ENCODE peak calls at places on chromosomes 13 and 19, in nine cellular contexts. B is DND-41, L is A549, Y is heart left ventricle, O is body of pancreas, V is mammary epithelial cell, E is tibial artery, N is Peyer's patch, D is BE2C. H is an unnamed sample. For H3K9me3, the result is how much of the 10 kb centered on the place peaks cover.

GRCh38 chr19:8585894-8586750 is 8.9 kb upstream of the MYO1F start:
- DNase-seq in B (peak), L (peak), Y (no peak), O (peak), V (no peak), E (no peak), N (peak), D (peak), H (peak)

GRCh38 chr19:18847516-18848463 is 16.0 kb downstream of the UPF1 start:
- DNase-seq in B (no peak), L (no peak), Y (no peak), O (no peak), V (no peak), E (peak), N (no peak), D (no peak), H (no peak)

GRCh38 chr13:23069571-23069970 is 111.2 kb upstream of the SGCG start:
- DNase-seq in B (no peak), L (no peak), Y (no peak), O (no peak), V (no peak), E (no peak), N (no peak), D (no peak), H (no peak)

GRCh38 chr19:13841339-13842293 is 35.3 kb upstream of the NANOS3 start:
- DNase-seq in B (no peak), L (peak), Y (peak), O (peak), V (peak), E (no peak), N (peak), D (peak), H (no peak)

GRCh38 chr13:113537205-113537604 is 46.7 kb upstream of the DCUN1D2 start:
- DNase-seq in B (no peak), L (no peak), Y (no peak), O (peak), V (no peak), E (no peak), N (peak), D (no peak), H (no peak)

GRCh38 chr13:52428295-52428694 is 22.1 kb downstream of the VPS36 start:
- DNase-seq in B (no peak), L (peak), Y (peak), O (no peak), V (peak), E (no peak), N (no peak), D (no peak), H (no peak)

GRCh38 chr19:39916851-39917396 is 17.5 kb downstream of the FCGBP start:
- DNase-seq in B (peak), L (no peak), Y (no peak), O (no peak), V (no peak), E (no peak), N (peak), D (no peak), H (no peak)

GRCh38 chr13:98416408-98416807 is 160.5 kb downstream of the STK24 start:
- DNase-seq in B (no peak), L (no peak), Y (no peak), O (peak), V (no peak), E (no peak), N (no peak), D (no peak), H (no peak)

GRCh38 chr19:50190439-50190891 is 13.0 kb upstream of the MYH14 start:
- DNase-seq in B (no peak), L (no peak), Y (no peak), O (no peak), V (no peak), E (no peak), N (peak), D (no peak), H (no peak)

GRCh38 chr19:45218426-45218825 is 26.8 kb downstream of the EXOC3L2 start:
- DNase-seq in B (no peak), L (no peak), Y (no peak), O (no peak), V (no peak), E (no peak), N (no peak), D (no peak), H (no peak)

GRCh38 chr13:28037399-28037798 is 48.9 kb upstream of the URAD start:
- DNase-seq in B (peak), L (no peak), Y (no peak), O (no peak), V (peak), E (no peak), N (no peak), D (no peak), H (no peak)

GRCh38 chr13:20676213-20676612 is 27.3 kb upstream of the IL17D start:
- DNase-seq in B (no peak), L (no peak), Y (no peak), O (no peak), V (no peak), E (no peak), N (no peak), D (no peak), H (no peak)

GRCh38 chr13:72782717-72783116 is 784 bp downstream of the PIBF1 start:
- DNase-seq in B (no peak), L (peak), Y (no peak), O (no peak), V (peak), E (no peak), N (no peak), D (no peak), H (no peak)

GRCh38 chr13:113297370-113297871 is 382 bp downstream of the LAMP1 start:
- DNase-seq in B (peak), L (no peak), Y (peak), O (no peak), V (peak), E (no peak), N (peak), D (peak), H (no peak)

GRCh38 chr13:31122544-31123260 is 39.0 kb downstream of the HSPH1 start:
- DNase-seq in B (no peak), L (no peak), Y (no peak), O (no peak), V (no peak), E (no peak), N (no peak), D (no peak), H (no peak)

GRCh38 chr13:88674841-88675240 is 1003.7 kb downstream of the SLITRK5 start:
- DNase-seq in B (no peak), L (no peak), Y (no peak), O (no peak), V (no peak), E (no peak), N (no peak), D (no peak), H (no peak)

GRCh38 chr19:16301999-16302694 is 22.5 kb upstream of the KLF2 start:
- DNase-seq in B (no peak), L (peak), Y (no peak), O (no peak), V (peak), E (no peak), N (peak), D (no peak), H (no peak)

GRCh38 chr19:6357995-6358394 is 3.3 kb upstream of the CLPP start:
- DNase-seq in B (no peak), L (no peak), Y (no peak), O (no peak), V (peak), E (no peak), N (no peak), D (no peak), H (no peak)

GRCh38 chr13:31793246-31793645 is 53.9 kb downstream of the RXFP2 start:
- DNase-seq in B (no peak), L (no peak), Y (no peak), O (no peak), V (peak), E (no peak), N (no peak), D (no peak), H (no peak)

GRCh38 chr13:111252449-111253124 is 67.9 kb upstream of the TEX29 start:
- DNase-seq in B (no peak), L (no peak), Y (no peak), O (no peak), V (no peak), E (no peak), N (no peak), D (no peak), H (no peak)

GRCh38 chr13:84983321-84983720 is 815.9 kb downstream of the SLITRK6 start:
- DNase-seq in B (no peak), L (no peak), Y (no peak), O (no peak), V (no peak), E (no peak), N (no peak), D (no peak), H (no peak)

GRCh38 chr19:5147971-5148793 is 179.3 kb downstream of the KDM4B start:
- DNase-seq in B (no peak), L (no peak), Y (no peak), O (no peak), V (no peak), E (peak), N (peak), D (no peak), H (peak)

GRCh38 chr19:19463348-19464117 is 51.8 kb downstream of the TSSK6 start:
- DNase-seq in B (no peak), L (no peak), Y (no peak), O (no peak), V (no peak), E (peak), N (no peak), D (no peak), H (no peak)

GRCh38 chr13:25067054-25067453 is 28.9 kb upstream of the PABPC3 start:
- DNase-seq in B (no peak), L (no peak), Y (no peak), O (no peak), V (no peak), E (no peak), N (no peak), D (no peak), H (no peak)

GRCh38 chr19:3284759-3285646 is 60.5 kb downstream of the CELF5 start:
- DNase-seq in B (peak), L (peak), Y (no peak), O (peak), V (peak), E (no peak), N (peak), D (peak), H (no peak)

GRCh38 chr13:22194106-22194810 is 523.4 kb downstream of the FGF9 start:
- DNase-seq in B (no peak), L (no peak), Y (peak), O (no peak), V (no peak), E (no peak), N (no peak), D (no peak), H (peak)

GRCh38 chr19:35533822-35534521 is 716 bp downstream of the GAPDHS start:
- DNase-seq in B (no peak), L (peak), Y (no peak), O (no peak), V (no peak), E (no peak), N (peak), D (no peak), H (no peak)

GRCh38 chr19:18329035-18329376 is 6.1 kb upstream of the LSM4 start:
- DNase-seq in B (no peak), L (no peak), Y (no peak), O (no peak), V (no peak), E (no peak), N (no peak), D (no peak), H (no peak)

GRCh38 chr19:17376935-17377600 is at the start of gene PLVAP:
- DNase-seq in B (no peak), L (no peak), Y (peak), O (no peak), V (no peak), E (no peak), N (no peak), D (no peak), H (peak)

GRCh38 chr13:50196118-50196517 is 180.9 kb downstream of the KCNRG start:
- DNase-seq in B (no peak), L (no peak), Y (no peak), O (no peak), V (no peak), E (no peak), N (no peak), D (no peak), H (no peak)
- H3K4me3 ChIP-seq in B (no peak), L (no peak), Y (no peak), O (no peak), V (no peak), E (no peak), N (no peak), D (no peak), H (no peak)

DNA sequence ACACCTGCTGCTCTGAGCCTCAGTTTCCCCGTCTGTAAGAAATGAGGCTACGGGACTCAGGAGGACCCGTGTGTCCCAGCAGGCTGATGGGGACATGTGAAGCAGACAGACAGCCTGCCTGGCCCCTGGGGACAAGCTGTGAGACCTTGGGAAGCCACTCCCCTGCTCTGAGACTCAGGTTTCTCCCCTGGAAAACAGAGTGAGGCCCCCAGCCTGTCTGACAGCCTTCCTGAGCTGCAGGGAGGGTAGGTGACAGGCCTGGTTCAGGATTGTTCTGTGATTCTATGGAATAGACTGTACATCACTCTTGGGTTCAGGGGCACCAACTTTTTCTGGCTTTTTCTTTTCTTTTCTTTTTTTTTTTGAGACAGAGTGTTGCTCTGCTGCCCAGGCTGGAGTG is 2.9 kb upstream of the NTF4 start:
- DNase-seq in B (no peak), L (no peak), Y (no peak), O (no peak), V (no peak), E (no peak), N (no peak), D (no peak), H (no peak)
- H3K9me3 ChIP-seq in B (under half), L (under half), Y (under half), O (under half), V (under half), E (under half), N (under half), D (under half), H (under half)

GRCh38 chr19:47649588-47649987 is 40.7 kb downstream of the BICRA start:
- DNase-seq in B (no peak), L (no peak), Y (no peak), O (no peak), V (no peak), E (no peak), N (no peak), D (no peak), H (no peak)

GRCh38 chr19:47650695-47651094 is 41.8 kb downstream of the BICRA start:
- DNase-seq in B (no peak), L (no peak), Y (no peak), O (no peak), V (no peak), E (no peak), N (no peak), D (no peak), H (no peak)

GRCh38 chr19:47651691-47652090 is 42.8 kb downstream of the BICRA start:
- DNase-seq in B (no peak), L (no peak), Y (no peak), O (no peak), V (no peak), E (no peak), N (no peak), D (no peak), H (no peak)

GRCh38 chr19:47652285-47652684 is 43.4 kb downstream of the BICRA start:
- DNase-seq in B (no peak), L (no peak), Y (no peak), O (no peak), V (no peak), E (no peak), N (no peak), D (no peak), H (no peak)

GRCh38 chr19:47651132-47651531 is 42.2 kb downstream of the BICRA start:
- DNase-seq in B (no peak), L (no peak), Y (no peak), O (no peak), V (no peak), E (no peak), N (no peak), D (no peak), H (no peak)
- TF ChIP-seq CTCF in B (no peak), L (no peak), Y (no peak), O (no peak), V (no peak), E (no peak), N (no peak), D (no peak), H (no peak)

GRCh38 chr19:47020992-47021496 is 1.4 kb downstream of the NPAS1 start:
- DNase-seq in B (no peak), L (peak), Y (no peak), O (no peak), V (no peak), E (no peak), N (no peak), D (no peak), H (peak)

GRCh38 chr19:47022541-47023447 is 3.2 kb downstream of the NPAS1 start:
- DNase-seq in B (no peak), L (no peak), Y (no peak), O (no peak), V (no peak), E (no peak), N (no peak), D (no peak), H (no peak)

GRCh38 chr19:47022140-47022536 is 2.5 kb downstream of the NPAS1 start:
- DNase-seq in B (no peak), L (no peak), Y (no peak), O (no peak), V (no peak), E (no peak), N (no peak), D (no peak), H (no peak)

GRCh38 chr19:47020132-47020805 is 632 bp downstream of the NPAS1 start:
- DNase-seq in B (no peak), L (no peak), Y (no peak), O (no peak), V (no peak), E (no peak), N (no peak), D (no peak), H (no peak)

DNA sequence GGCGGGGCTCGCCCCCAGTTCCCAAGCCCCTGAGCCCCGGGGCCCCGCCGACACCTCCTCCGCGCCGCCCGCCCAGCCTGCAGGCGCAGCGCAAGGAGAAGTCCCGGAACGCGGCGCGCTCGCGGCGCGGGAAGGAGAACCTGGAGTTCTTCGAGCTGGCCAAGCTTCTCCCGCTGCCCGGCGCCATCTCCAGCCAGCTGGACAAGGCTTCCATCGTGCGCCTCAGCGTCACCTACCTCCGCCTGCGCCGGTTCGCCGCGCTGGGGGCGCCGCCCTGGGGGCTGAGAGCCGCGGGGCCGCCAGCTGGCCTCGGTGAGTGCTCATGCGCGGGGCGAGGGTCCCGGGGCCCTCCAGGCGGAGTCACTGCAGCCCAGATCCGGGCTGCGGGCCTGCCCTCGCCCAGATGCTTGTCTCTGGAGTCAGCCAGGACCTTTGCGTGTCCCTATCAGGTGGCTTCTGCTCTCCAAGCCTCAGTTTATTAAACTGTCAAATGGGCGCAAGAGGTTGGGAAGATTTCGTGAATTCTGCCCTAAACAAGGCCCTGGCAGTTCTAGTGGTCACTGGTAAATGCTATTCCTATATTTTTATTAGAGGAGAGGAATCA is 2.0 kb downstream of the NPAS1 start:
- DNase-seq in B (no peak), L (peak), Y (no peak), O (no peak), V (no peak), E (no peak), N (no peak), D (no peak), H (no peak)
- H3K4me3 ChIP-seq in B (no peak), L (peak), Y (no peak), O (no peak), V (no peak), E (no peak), N (no peak), D (no peak), H (no peak)

DNA sequence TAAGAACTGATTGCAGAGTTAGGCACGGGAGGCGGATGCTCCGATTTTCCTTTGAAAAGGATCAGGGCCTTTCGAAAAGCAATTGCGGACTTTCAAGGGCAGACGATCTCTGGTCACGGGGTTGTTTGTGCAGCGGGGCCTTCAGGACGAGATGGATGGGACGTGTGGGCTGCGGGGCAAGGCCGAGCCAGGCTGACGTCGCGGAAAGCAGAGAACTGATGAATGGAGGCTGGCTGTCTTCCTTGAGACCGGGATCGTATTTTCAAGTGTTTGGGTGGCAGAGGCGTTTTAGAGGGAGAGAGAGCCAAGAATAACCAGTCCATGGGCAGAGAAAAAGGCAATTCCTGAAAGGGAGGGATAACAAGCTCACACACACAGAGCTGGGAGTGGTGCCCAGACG is 138.9 kb upstream of the USP29 start:
- DNase-seq in B (no peak), L (no peak), Y (no peak), O (no peak), V (no peak), E (no peak), N (no peak), D (no peak), H (no peak)
- H3K9me3 ChIP-seq in B (under half), L (half or more), Y (under half), O (under half), V (under half), E (under half), N (under half), D (under half), H (under half)